ENCODE peak calls at places on chromosomes 5 and 9, in nine cellular contexts. One of them, this sample, is unnamed.
A peak's percentile ranks its signal among the peaks of the same experiment; 100 is the strongest.

GRCh38 chr5:156920042-156920860 is 42.8 kb downstream of the TIMD4 start:
- DNase-seq in glutamatergic neuron: no peak
- DNase-seq in Panc1: no peak
- DNase-seq in adrenal gland: no peak
- DNase-seq in H9: no peak
- DNase-seq in lower leg skin: no peak
- DNase-seq in fibroblast of pulmonary artery: no peak
- DNase-seq in upper lobe of right lung: no peak
- DNase-seq in left ventricle myocardium inferior: no peak
- DNase-seq in this sample: no peak

GRCh38 chr9:102237094-102237493 is 498.6 kb upstream of the GRIN3A start:
- DNase-seq in H9: no peak
- DNase-seq in Panc1: no peak
- DNase-seq in lower leg skin: no peak
- DNase-seq in upper lobe of right lung: no peak
- DNase-seq in fibroblast of pulmonary artery: no peak
- DNase-seq in left ventricle myocardium inferior: no peak
- DNase-seq in glutamatergic neuron: no peak
- DNase-seq in adrenal gland: no peak
- DNase-seq in this sample: no peak

GRCh38 chr5:100676807-100677631 is 141.8 kb downstream of the FAM174A start:
- DNase-seq in H9: no peak
- DNase-seq in Panc1: no peak
- DNase-seq in lower leg skin: no peak
- DNase-seq in glutamatergic neuron: no peak
- DNase-seq in left ventricle myocardium inferior: no peak
- DNase-seq in upper lobe of right lung: no peak
- DNase-seq in fibroblast of pulmonary artery: peak; percentile 60
- DNase-seq in adrenal gland: no peak
- DNase-seq in this sample: no peak

GRCh38 chr5:112533315-112533867 is 114.3 kb upstream of the EPB41L4A start:
- DNase-seq in glutamatergic neuron: no peak
- DNase-seq in adrenal gland: no peak
- DNase-seq in lower leg skin: no peak
- DNase-seq in fibroblast of pulmonary artery: no peak
- DNase-seq in upper lobe of right lung: no peak
- DNase-seq in Panc1: no peak
- DNase-seq in H9: peak; percentile 43
- DNase-seq in left ventricle myocardium inferior: no peak
- DNase-seq in this sample: no peak

GRCh38 chr9:72168075-72168474 is 18.8 kb downstream of the GDA start:
- DNase-seq in left ventricle myocardium inferior: no peak
- DNase-seq in lower leg skin: no peak
- DNase-seq in adrenal gland: no peak
- DNase-seq in fibroblast of pulmonary artery: no peak
- DNase-seq in upper lobe of right lung: no peak
- DNase-seq in H9: no peak
- DNase-seq in Panc1: no peak
- DNase-seq in glutamatergic neuron: no peak
- DNase-seq in this sample: no peak

GRCh38 chr5:168324864-168325615 is 33.6 kb downstream of the WWC1 start:
- DNase-seq in fibroblast of pulmonary artery: no peak
- DNase-seq in left ventricle myocardium inferior: no peak
- DNase-seq in H9: no peak
- DNase-seq in lower leg skin: no peak
- DNase-seq in adrenal gland: no peak
- DNase-seq in upper lobe of right lung: no peak
- DNase-seq in glutamatergic neuron: no peak
- DNase-seq in Panc1: no peak
- DNase-seq in this sample: no peak

GRCh38 chr9:82601272-82601835 is 461.6 kb downstream of the RASEF start:
- DNase-seq in upper lobe of right lung: no peak
- DNase-seq in lower leg skin: no peak
- DNase-seq in glutamatergic neuron: no peak
- DNase-seq in adrenal gland: no peak
- DNase-seq in H9: no peak
- DNase-seq in Panc1: no peak
- DNase-seq in fibroblast of pulmonary artery: no peak
- DNase-seq in left ventricle myocardium inferior: no peak
- DNase-seq in this sample: no peak

GRCh38 chr9:90546200-90546599 is 96.4 kb downstream of the DIRAS2 start:
- DNase-seq in Panc1: no peak
- DNase-seq in lower leg skin: no peak
- DNase-seq in H9: no peak
- DNase-seq in fibroblast of pulmonary artery: peak; percentile 33
- DNase-seq in left ventricle myocardium inferior: no peak
- DNase-seq in adrenal gland: peak; percentile 19
- DNase-seq in glutamatergic neuron: peak; percentile 39
- DNase-seq in upper lobe of right lung: no peak
- DNase-seq in this sample: no peak

GRCh38 chr5:56669534-56670483 is 145.5 kb upstream of the MAP3K1 start:
- DNase-seq in left ventricle myocardium inferior: peak; percentile 28
- DNase-seq in fibroblast of pulmonary artery: peak; percentile 11
- DNase-seq in adrenal gland: peak; percentile 59
- DNase-seq in H9: peak; percentile 79
- DNase-seq in glutamatergic neuron: no peak
- DNase-seq in lower leg skin: peak; percentile 92
- DNase-seq in Panc1: no peak
- DNase-seq in upper lobe of right lung: no peak
- DNase-seq in this sample: no peak

GRCh38 chr5:136808756-136809155 is 443.4 kb upstream of the TRPC7 start:
- DNase-seq in fibroblast of pulmonary artery: no peak
- DNase-seq in lower leg skin: no peak
- DNase-seq in Panc1: no peak
- DNase-seq in glutamatergic neuron: no peak
- DNase-seq in left ventricle myocardium inferior: no peak
- DNase-seq in H9: no peak
- DNase-seq in upper lobe of right lung: no peak
- DNase-seq in adrenal gland: no peak
- DNase-seq in this sample: no peak

GRCh38 chr5:102583663-102584062 is 84.9 kb upstream of the SLCO6A1 start:
- DNase-seq in upper lobe of right lung: no peak
- DNase-seq in fibroblast of pulmonary artery: peak; percentile 44
- DNase-seq in left ventricle myocardium inferior: no peak
- DNase-seq in adrenal gland: no peak
- DNase-seq in H9: no peak
- DNase-seq in Panc1: no peak
- DNase-seq in lower leg skin: no peak
- DNase-seq in glutamatergic neuron: no peak
- DNase-seq in this sample: no peak

GRCh38 chr5:116476903-116477537 is 97.6 kb downstream of the SEMA6A start:
- DNase-seq in Panc1: no peak
- DNase-seq in left ventricle myocardium inferior: no peak
- DNase-seq in lower leg skin: no peak
- DNase-seq in glutamatergic neuron: no peak
- DNase-seq in adrenal gland: no peak
- DNase-seq in upper lobe of right lung: no peak
- DNase-seq in fibroblast of pulmonary artery: no peak
- DNase-seq in H9: no peak
- DNase-seq in this sample: no peak

GRCh38 chr5:133635051-133635450 is 22.7 kb upstream of the FSTL4 start:
- DNase-seq in fibroblast of pulmonary artery: no peak
- DNase-seq in Panc1: no peak
- DNase-seq in glutamatergic neuron: no peak
- DNase-seq in left ventricle myocardium inferior: no peak
- DNase-seq in lower leg skin: no peak
- DNase-seq in adrenal gland: no peak
- DNase-seq in H9: no peak
- DNase-seq in upper lobe of right lung: no peak
- DNase-seq in this sample: no peak

GRCh38 chr5:146440870-146441495 is 6.2 kb upstream of the TCERG1 start:
- DNase-seq in left ventricle myocardium inferior: no peak
- DNase-seq in adrenal gland: no peak
- DNase-seq in glutamatergic neuron: no peak
- DNase-seq in fibroblast of pulmonary artery: no peak
- DNase-seq in H9: no peak
- DNase-seq in lower leg skin: no peak
- DNase-seq in upper lobe of right lung: no peak
- DNase-seq in Panc1: no peak
- DNase-seq in this sample: no peak

GRCh38 chr5:2207109-2207399 is 324.3 kb upstream of the IRX4 start:
- DNase-seq in H9: no peak
- DNase-seq in Panc1: no peak
- DNase-seq in left ventricle myocardium inferior: no peak
- DNase-seq in upper lobe of right lung: no peak
- DNase-seq in lower leg skin: no peak
- DNase-seq in fibroblast of pulmonary artery: no peak
- DNase-seq in adrenal gland: no peak
- DNase-seq in glutamatergic neuron: no peak
- DNase-seq in this sample: no peak

GRCh38 chr5:99061299-99061698 is 132.5 kb upstream of the CHD1 start:
- DNase-seq in Panc1: no peak
- DNase-seq in left ventricle myocardium inferior: no peak
- DNase-seq in adrenal gland: no peak
- DNase-seq in lower leg skin: no peak
- DNase-seq in glutamatergic neuron: no peak
- DNase-seq in fibroblast of pulmonary artery: no peak
- DNase-seq in H9: no peak
- DNase-seq in upper lobe of right lung: no peak
- DNase-seq in this sample: no peak

GRCh38 chr9:136692190-136693134 is 5.2 kb upstream of the AGPAT2 start:
- DNase-seq in glutamatergic neuron: peak; percentile 15
- DNase-seq in left ventricle myocardium inferior: no peak
- DNase-seq in adrenal gland: no peak
- DNase-seq in Panc1: no peak
- DNase-seq in lower leg skin: no peak
- DNase-seq in upper lobe of right lung: no peak
- DNase-seq in fibroblast of pulmonary artery: no peak
- DNase-seq in H9: no peak
- DNase-seq in this sample: no peak

GRCh38 chr5:172455511-172456061 is 1.3 kb upstream of the SH3PXD2B start:
- DNase-seq in Panc1: no peak
- DNase-seq in adrenal gland: peak; percentile 72
- DNase-seq in lower leg skin: peak; percentile 90
- DNase-seq in left ventricle myocardium inferior: no peak
- DNase-seq in H9: peak; percentile 67
- DNase-seq in upper lobe of right lung: no peak
- DNase-seq in fibroblast of pulmonary artery: peak; percentile 71
- DNase-seq in glutamatergic neuron: no peak
- DNase-seq in this sample: peak; percentile 32

GRCh38 chr9:16469184-16469583 is 401.3 kb downstream of the BNC2 start:
- DNase-seq in H9: no peak
- DNase-seq in glutamatergic neuron: no peak
- DNase-seq in Panc1: no peak
- DNase-seq in adrenal gland: no peak
- DNase-seq in left ventricle myocardium inferior: no peak
- DNase-seq in fibroblast of pulmonary artery: no peak
- DNase-seq in upper lobe of right lung: no peak
- DNase-seq in lower leg skin: no peak
- DNase-seq in this sample: no peak

GRCh38 chr5:91864902-91865420 is 481.8 kb upstream of the ARRDC3 start:
- DNase-seq in Panc1: no peak
- DNase-seq in upper lobe of right lung: no peak
- DNase-seq in lower leg skin: no peak
- DNase-seq in H9: no peak
- DNase-seq in adrenal gland: no peak
- DNase-seq in fibroblast of pulmonary artery: no peak
- DNase-seq in glutamatergic neuron: no peak
- DNase-seq in left ventricle myocardium inferior: no peak
- DNase-seq in this sample: no peak
- TF ChIP-seq CTCF in Panc1: peak; percentile 33
- TF ChIP-seq CTCF in upper lobe of right lung: no peak
- TF ChIP-seq CTCF in lower leg skin: no peak
- TF ChIP-seq CTCF in H9: no peak
- TF ChIP-seq CTCF in adrenal gland: no peak
- TF ChIP-seq CTCF in fibroblast of pulmonary artery: no peak
- TF ChIP-seq CTCF in glutamatergic neuron: no peak
- TF ChIP-seq CTCF in left ventricle myocardium inferior: no peak
- TF ChIP-seq CTCF in this sample: no peak

DNA sequence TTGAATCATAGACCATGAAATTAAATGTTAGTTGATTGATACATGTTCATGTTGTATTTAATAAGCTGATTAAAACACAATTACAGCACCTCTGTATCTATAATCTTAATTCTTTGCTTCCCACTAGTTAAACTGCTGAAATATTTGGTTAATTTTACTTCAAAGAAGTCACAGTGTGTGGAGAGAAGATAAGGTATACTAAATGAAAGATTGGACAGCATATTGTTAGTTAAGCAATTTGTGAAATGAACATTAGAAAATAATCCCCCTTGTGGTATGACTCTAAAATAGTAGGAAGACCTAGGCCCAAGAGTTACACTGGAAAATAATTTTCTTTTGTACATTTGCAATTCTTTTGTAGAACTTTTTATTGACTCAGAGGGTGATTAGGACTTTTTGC is 30.3 kb downstream of the MAN2A1 start:
- DNase-seq in fibroblast of pulmonary artery: no peak
- DNase-seq in Panc1: no peak
- DNase-seq in lower leg skin: no peak
- DNase-seq in upper lobe of right lung: no peak
- DNase-seq in left ventricle myocardium inferior: no peak
- DNase-seq in adrenal gland: no peak
- DNase-seq in glutamatergic neuron: no peak
- DNase-seq in H9: no peak
- DNase-seq in this sample: no peak
- TF ChIP-seq CTCF in fibroblast of pulmonary artery: no peak
- TF ChIP-seq CTCF in Panc1: no peak
- TF ChIP-seq CTCF in lower leg skin: no peak
- TF ChIP-seq CTCF in upper lobe of right lung: no peak
- TF ChIP-seq CTCF in left ventricle myocardium inferior: no peak
- TF ChIP-seq CTCF in adrenal gland: no peak
- TF ChIP-seq CTCF in glutamatergic neuron: no peak
- TF ChIP-seq CTCF in H9: no peak
- TF ChIP-seq CTCF in this sample: no peak

GRCh38 chr9:35920004-35920658 is 10.8 kb downstream of the SPAAR start:
- DNase-seq in lower leg skin: no peak
- DNase-seq in Panc1: no peak
- DNase-seq in upper lobe of right lung: no peak
- DNase-seq in left ventricle myocardium inferior: no peak
- DNase-seq in fibroblast of pulmonary artery: no peak
- DNase-seq in glutamatergic neuron: no peak
- DNase-seq in H9: no peak
- DNase-seq in adrenal gland: no peak
- DNase-seq in this sample: no peak
- TF ChIP-seq CTCF in lower leg skin: no peak
- TF ChIP-seq CTCF in Panc1: no peak
- TF ChIP-seq CTCF in upper lobe of right lung: no peak
- TF ChIP-seq CTCF in left ventricle myocardium inferior: no peak
- TF ChIP-seq CTCF in fibroblast of pulmonary artery: no peak
- TF ChIP-seq CTCF in glutamatergic neuron: no peak
- TF ChIP-seq CTCF in H9: no peak
- TF ChIP-seq CTCF in adrenal gland: no peak
- TF ChIP-seq CTCF in this sample: no peak

GRCh38 chr9:28848671-28849070 is 1275.4 kb upstream of the C9orf72 start:
- DNase-seq in H9: no peak
- DNase-seq in Panc1: no peak
- DNase-seq in adrenal gland: no peak
- DNase-seq in upper lobe of right lung: no peak
- DNase-seq in glutamatergic neuron: no peak
- DNase-seq in left ventricle myocardium inferior: no peak
- DNase-seq in lower leg skin: no peak
- DNase-seq in fibroblast of pulmonary artery: peak; percentile 29
- DNase-seq in this sample: no peak

DNA sequence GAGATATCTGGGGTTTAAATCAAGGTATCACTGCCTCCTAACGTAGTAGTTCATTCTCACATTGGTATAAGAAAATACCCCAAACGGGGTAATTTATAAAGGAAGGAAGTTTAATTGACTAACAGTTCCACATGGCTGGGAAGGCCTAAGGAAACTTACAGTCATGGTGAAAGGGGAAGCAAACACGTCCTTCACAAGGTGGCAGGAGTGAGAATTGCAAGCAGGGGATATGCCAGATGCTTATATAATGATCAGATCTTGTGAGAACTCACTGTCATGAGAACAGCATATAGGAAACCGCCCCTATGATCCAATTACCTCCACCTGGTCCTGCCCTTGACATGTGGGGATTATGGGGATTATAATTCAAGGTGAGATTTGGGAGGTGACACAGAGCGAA is 1280.2 kb upstream of the C9orf72 start:
- DNase-seq in lower leg skin: no peak
- DNase-seq in fibroblast of pulmonary artery: no peak
- DNase-seq in H9: peak; percentile 33
- DNase-seq in adrenal gland: no peak
- DNase-seq in left ventricle myocardium inferior: no peak
- DNase-seq in glutamatergic neuron: no peak
- DNase-seq in upper lobe of right lung: no peak
- DNase-seq in Panc1: no peak
- DNase-seq in this sample: peak; percentile 8
- TF ChIP-seq CTCF in lower leg skin: no peak
- TF ChIP-seq CTCF in fibroblast of pulmonary artery: no peak
- TF ChIP-seq CTCF in H9: peak; percentile 44
- TF ChIP-seq CTCF in adrenal gland: no peak
- TF ChIP-seq CTCF in left ventricle myocardium inferior: no peak
- TF ChIP-seq CTCF in glutamatergic neuron: no peak
- TF ChIP-seq CTCF in upper lobe of right lung: no peak
- TF ChIP-seq CTCF in Panc1: no peak
- TF ChIP-seq CTCF in this sample: no peak

This sample was measured in endothelial cell.